ENCODE peak calls at places on chromosomes 12 and 14, in four cellular contexts. One of them, this sample, is unnamed.

GRCh38 chr14:96792003-96792402 is 5.2 kb upstream of the VRK1 start:
- DNase-seq in HepG2: no peak
- DNase-seq in H1: no peak
- DNase-seq in K562: no peak
- DNase-seq in this sample: no peak

GRCh38 chr14:49767473-49768300 is at the start of gene KLHDC2:
- DNase-seq in HepG2: peak; percentile 73
- DNase-seq in K562: peak; percentile 72
- DNase-seq in H1: peak; percentile 86
- DNase-seq in this sample: no peak

GRCh38 chr14:30195946-30196345 is 268.3 kb upstream of the PRKD1 start:
- DNase-seq in H1: no peak
- DNase-seq in K562: no peak
- DNase-seq in HepG2: no peak
- DNase-seq in this sample: no peak

GRCh38 chr12:64522316-64522715 is 70.4 kb downstream of the TBK1 start:
- DNase-seq in K562: no peak
- DNase-seq in H1: no peak
- DNase-seq in HepG2: no peak
- DNase-seq in this sample: no peak

GRCh38 chr14:102539544-102540309 is 30.2 kb upstream of the ANKRD9 start:
- DNase-seq in HepG2: peak; percentile 86
- DNase-seq in K562: peak; percentile 67
- DNase-seq in H1: no peak
- DNase-seq in this sample: no peak

GRCh38 chr12:16454481-16454880 is 107.0 kb downstream of the MGST1 start:
- DNase-seq in HepG2: no peak
- DNase-seq in H1: no peak
- DNase-seq in K562: no peak
- DNase-seq in this sample: no peak

GRCh38 chr12:57455374-57456144 is 452 bp downstream of the INHBE start:
- DNase-seq in K562: no peak
- DNase-seq in H1: no peak
- DNase-seq in HepG2: no peak
- DNase-seq in this sample: no peak

GRCh38 chr14:106372870-106373657 is 846.7 kb downstream of the TMEM121 start:
- DNase-seq in HepG2: peak; percentile 42
- DNase-seq in H1: peak; percentile 65
- DNase-seq in K562: peak; percentile 78
- DNase-seq in this sample: no peak

GRCh38 chr12:100332852-100333251 is 24.0 kb upstream of the SLC17A8 start:
- DNase-seq in HepG2: no peak
- DNase-seq in K562: no peak
- DNase-seq in H1: no peak
- DNase-seq in this sample: no peak

GRCh38 chr12:25653487-25654175 is 100.5 kb upstream of the LMNTD1 start:
- DNase-seq in HepG2: no peak
- DNase-seq in H1: no peak
- DNase-seq in K562: no peak
- DNase-seq in this sample: no peak

GRCh38 chr12:25280082-25280481 is 29.4 kb upstream of the KRAS start:
- DNase-seq in HepG2: no peak
- DNase-seq in K562: no peak
- DNase-seq in H1: no peak
- DNase-seq in this sample: no peak

GRCh38 chr12:5872745-5873144 is 72.3 kb downstream of the ANO2 start:
- DNase-seq in HepG2: peak; percentile 12
- DNase-seq in H1: no peak
- DNase-seq in K562: peak; percentile 8
- DNase-seq in this sample: no peak

GRCh38 chr12:3200032-3200617 is 122.9 kb downstream of the TSPAN9 start:
- DNase-seq in K562: no peak
- DNase-seq in H1: peak; percentile 92
- DNase-seq in HepG2: no peak
- DNase-seq in this sample: no peak

GRCh38 chr14:48665077-48665784 is 920.9 kb downstream of the RPS29 start:
- DNase-seq in K562: no peak
- DNase-seq in H1: no peak
- DNase-seq in HepG2: no peak
- DNase-seq in this sample: no peak

GRCh38 chr12:7042847-7043246 is 17.7 kb upstream of the C1S start:
- DNase-seq in HepG2: peak; percentile 34
- DNase-seq in H1: no peak
- DNase-seq in K562: peak; percentile 26
- DNase-seq in this sample: no peak

GRCh38 chr12:52436828-52437474 is 2.8 kb upstream of the KRT75 start:
- DNase-seq in H1: no peak
- DNase-seq in K562: no peak
- DNase-seq in HepG2: no peak
- DNase-seq in this sample: no peak

GRCh38 chr12:49256274-49256637 is 8.6 kb upstream of the TUBA1C start:
- DNase-seq in K562: no peak
- DNase-seq in H1: no peak
- DNase-seq in HepG2: no peak
- DNase-seq in this sample: no peak

GRCh38 chr12:27619308-27619707 is 76.9 kb upstream of the REP15 start:
- DNase-seq in K562: no peak
- DNase-seq in H1: no peak
- DNase-seq in HepG2: peak; percentile 11
- DNase-seq in this sample: no peak

GRCh38 chr14:60805881-60806569 is 71.5 kb downstream of the MNAT1 start:
- DNase-seq in HepG2: no peak
- DNase-seq in K562: no peak
- DNase-seq in H1: no peak
- DNase-seq in this sample: no peak
- TF ChIP-seq BRCA1 in HepG2: no peak
- TF ChIP-seq BRCA1 in K562: no peak
- TF ChIP-seq BRCA1 in H1: no peak
- TF ChIP-seq BRCA1 in this sample: no peak

GRCh38 chr14:54704768-54705167 is 137.8 kb downstream of the SAMD4A start:
- DNase-seq in H1: no peak
- DNase-seq in K562: no peak
- DNase-seq in HepG2: no peak
- DNase-seq in this sample: no peak
- TF ChIP-seq MAX in H1: no peak
- TF ChIP-seq MAX in K562: no peak
- TF ChIP-seq MAX in HepG2: no peak
- TF ChIP-seq MAX in this sample: no peak

GRCh38 chr12:98990648-98991047 is 345.6 kb downstream of the APAF1 start:
- DNase-seq in H1: no peak
- DNase-seq in HepG2: no peak
- DNase-seq in K562: no peak
- DNase-seq in this sample: no peak
- TF ChIP-seq BRCA1 in H1: no peak
- TF ChIP-seq BRCA1 in HepG2: no peak
- TF ChIP-seq BRCA1 in K562: no peak
- TF ChIP-seq BRCA1 in this sample: no peak

GRCh38 chr12:12734561-12735071 is 17.4 kb downstream of the CDKN1B start:
- DNase-seq in HepG2: no peak
- DNase-seq in H1: no peak
- DNase-seq in K562: no peak
- DNase-seq in this sample: no peak
- TF ChIP-seq MAX in HepG2: no peak
- TF ChIP-seq MAX in H1: no peak
- TF ChIP-seq MAX in K562: no peak
- TF ChIP-seq MAX in this sample: no peak

DNA sequence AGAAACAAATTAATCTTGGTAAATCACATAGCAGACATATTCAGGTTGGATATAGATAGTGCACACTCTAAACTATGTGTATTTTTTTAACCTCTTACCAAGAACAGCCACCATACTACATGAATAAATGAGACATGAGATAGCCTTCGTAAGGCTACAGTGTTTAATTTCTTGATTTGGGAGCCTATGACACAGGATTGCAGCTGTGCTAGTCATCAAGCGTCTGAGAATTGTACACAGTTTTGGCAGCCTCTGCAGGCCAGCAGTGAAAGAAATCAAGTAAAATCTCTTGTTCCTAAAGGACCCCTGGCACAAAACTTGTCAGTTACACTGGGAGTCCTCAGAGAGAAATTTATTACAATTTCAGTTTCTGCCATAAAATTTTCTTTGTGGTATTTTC is 236.1 kb downstream of the C12orf50 start:
- DNase-seq in H1: no peak
- DNase-seq in HepG2: no peak
- DNase-seq in K562: no peak
- DNase-seq in this sample: no peak
- TF ChIP-seq BRCA1 in H1: no peak
- TF ChIP-seq BRCA1 in HepG2: no peak
- TF ChIP-seq BRCA1 in K562: no peak
- TF ChIP-seq BRCA1 in this sample: no peak

GRCh38 chr14:101113108-101113612 is 209.6 kb upstream of the RTL1 start:
- DNase-seq in H1: peak; percentile 27
- DNase-seq in K562: no peak
- DNase-seq in HepG2: no peak
- DNase-seq in this sample: no peak
- TF ChIP-seq MAX in H1: no peak
- TF ChIP-seq MAX in K562: no peak
- TF ChIP-seq MAX in HepG2: no peak
- TF ChIP-seq MAX in this sample: no peak

DNA sequence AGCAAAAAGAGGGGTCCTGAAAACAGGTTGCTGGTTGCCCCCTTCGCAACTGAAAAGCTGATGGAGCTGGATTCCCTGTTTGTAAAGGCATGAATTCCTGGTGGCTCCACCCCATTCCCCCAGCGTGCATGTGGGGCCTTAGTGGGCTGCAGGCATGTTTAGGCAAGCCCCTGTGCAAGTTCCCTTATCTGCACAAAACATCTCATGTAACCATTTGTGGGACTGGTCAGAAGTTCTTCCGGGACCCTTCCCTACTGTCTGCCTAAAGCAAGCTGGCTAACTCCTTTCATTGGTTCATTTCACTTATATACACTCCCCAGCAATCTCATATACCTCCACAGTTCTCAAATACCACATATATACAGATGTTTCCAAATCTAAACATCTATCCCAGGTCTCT is 24.0 kb upstream of the HIGD1C start:
- DNase-seq in K562: no peak
- DNase-seq in H1: no peak
- DNase-seq in HepG2: no peak
- DNase-seq in this sample: no peak
- TF ChIP-seq BRCA1 in K562: no peak
- TF ChIP-seq BRCA1 in H1: no peak
- TF ChIP-seq BRCA1 in HepG2: no peak
- TF ChIP-seq BRCA1 in this sample: no peak

GRCh38 chr12:50401383-50402155 is 884 bp downstream of the LARP4 start:
- DNase-seq in H1: no peak
- DNase-seq in K562: no peak
- DNase-seq in HepG2: no peak
- DNase-seq in this sample: no peak
- TF ChIP-seq MAX in H1: no peak
- TF ChIP-seq MAX in K562: no peak
- TF ChIP-seq MAX in HepG2: no peak
- TF ChIP-seq MAX in this sample: no peak